ENCODE peak calls at places on chromosome 20, in four cellular contexts. H is A673, C is HEK293T, D is T-cell. N is an unnamed sample.

GRCh38 chr20:5309971-5310370 is 6.8 kb downstream of the PROKR2 start:
- DNase-seq in H (no peak), C (no peak), D (no peak), N (no peak)

GRCh38 chr20:54217762-54218161 is 9.9 kb downstream of the PFDN4 start:
- DNase-seq in H (no peak), C (no peak), D (no peak), N (no peak)

GRCh38 chr20:37755665-37756064 is 61.8 kb downstream of the CTNNBL1 start:
- DNase-seq in H (no peak), C (no peak), D (no peak), N (no peak)

GRCh38 chr20:41969656-41970055 is 351.5 kb upstream of the CHD6 start:
- DNase-seq in H (no peak), C (no peak), D (no peak), N (no peak)

GRCh38 chr20:36094497-36094896 is 60.0 kb upstream of the EPB41L1 start:
- DNase-seq in H (no peak), C (no peak), D (no peak), N (no peak)

GRCh38 chr20:58570181-58570859 is 55.1 kb upstream of the APCDD1L start:
- DNase-seq in H (no peak), C (no peak), D (no peak), N (no peak)

GRCh38 chr20:53763707-53764415 is 170.2 kb upstream of the ZNF217 start:
- DNase-seq in H (peak), C (no peak), D (no peak), N (no peak)

GRCh38 chr20:58818585-58819285 is 32.0 kb downstream of the GNAS-AS1 start:
- DNase-seq in H (no peak), C (no peak), D (no peak), N (peak)

GRCh38 chr20:47981242-47981641 is 196.0 kb upstream of the SULF2 start:
- DNase-seq in H (no peak), C (no peak), D (no peak), N (no peak)

GRCh38 chr20:38547288-38547825 is 33.6 kb upstream of the ADIG start:
- DNase-seq in H (no peak), C (no peak), D (no peak), N (no peak)

GRCh38 chr20:2955257-2955950 is 82.1 kb downstream of the PTPRA start:
- DNase-seq in H (peak), C (no peak), D (no peak), N (peak)

GRCh38 chr20:12318043-12318442 is 400.4 kb downstream of the BTBD3 start:
- DNase-seq in H (no peak), C (no peak), D (no peak), N (no peak)

GRCh38 chr20:24063100-24063499 is 74.5 kb upstream of the GGTLC1 start:
- DNase-seq in H (no peak), C (no peak), D (no peak), N (no peak)

GRCh38 chr20:43715511-43715910 is 11.3 kb downstream of the GTSF1L start:
- DNase-seq in H (no peak), C (no peak), D (no peak), N (no peak)

GRCh38 chr20:64103871-64104666 is 3.3 kb downstream of the NPBWR2 start:
- DNase-seq in H (no peak), C (no peak), D (no peak), N (no peak)

GRCh38 chr20:36098364-36098763 is 56.2 kb upstream of the EPB41L1 start:
- DNase-seq in H (no peak), C (no peak), D (no peak), N (no peak)

GRCh38 chr20:36951977-36952738 is 650 bp upstream of the SAMHD1 start:
- DNase-seq in H (no peak), C (peak), D (no peak), N (no peak)

GRCh38 chr20:10674684-10675455 is 1.1 kb upstream of the JAG1 start:
- DNase-seq in H (peak), C (peak), D (peak), N (peak)

GRCh38 chr20:20369353-20370086 is 1.6 kb downstream of the INSM1 start:
- DNase-seq in H (no peak), C (no peak), D (no peak), N (peak)

GRCh38 chr20:63636752-63637633 is 10.1 kb upstream of the GMEB2 start:
- DNase-seq in H (no peak), C (no peak), D (no peak), N (no peak)

GRCh38 chr20:35698298-35699126 is 640 bp downstream of the NFS1 start:
- DNase-seq in H (peak), C (no peak), D (peak), N (no peak)

GRCh38 chr20:50341880-50342637 is 151.4 kb downstream of the CEBPB start:
- DNase-seq in H (no peak), C (no peak), D (no peak), N (no peak)

GRCh38 chr20:49687595-49688567 is 25.8 kb downstream of the B4GALT5 start:
- DNase-seq in H (no peak), C (no peak), D (no peak), N (no peak)

GRCh38 chr20:59141818-59142581 is 21.6 kb upstream of the ZNF831 start:
- DNase-seq in H (peak), C (peak), D (no peak), N (no peak)

GRCh38 chr20:10427060-10427692 is 6.8 kb downstream of the MKKS start:
- DNase-seq in H (peak), C (peak), D (peak), N (no peak)

GRCh38 chr20:8454137-8454712 is 322.2 kb downstream of the PLCB1 start:
- DNase-seq in H (peak), C (peak), D (no peak), N (peak)

N was measured in T-helper 2 cell treated with Interferon-gamma antibody and Interleukin-4, amounts not matched to agents 5 μg/mL and 100 μg/mL, for 36 hours.